ENCODE peak calls at places on chromosome 14, in four cellular contexts. C is cardiac muscle cell, M is tibial artery, A is choroid plexus epithelial cell. U is an unnamed sample.
A peak's percentile ranks its signal among the peaks of the same experiment; 100 is the strongest.

GRCh38 chr14:91609183-91609582 is 99.1 kb upstream of the PPP4R3A start:
- DNase-seq in C (no peak), M (no peak), A (no peak), U (no peak)

GRCh38 chr14:52025310-52025709 is 36.0 kb downstream of the RTRAF start:
- DNase-seq in C (no peak), M (no peak), A (peak; percentile 98), U (peak; percentile 91)

GRCh38 chr14:99133563-99134332 is 138.2 kb downstream of the BCL11B start:
- DNase-seq in C (no peak), M (peak; percentile 57), A (no peak), U (no peak)

GRCh38 chr14:20490563-20490962 is 14.8 kb upstream of the RNASE10 start:
- DNase-seq in C (no peak), M (no peak), A (no peak), U (no peak)

GRCh38 chr14:91153360-91153759 is 39.5 kb downstream of the DGLUCY start:
- DNase-seq in C (no peak), M (no peak), A (no peak), U (no peak)

GRCh38 chr14:80575763-80576162 is 364.5 kb upstream of the DIO2 start:
- DNase-seq in C (no peak), M (no peak), A (no peak), U (no peak)

GRCh38 chr14:51593397-51593796 is 58.3 kb upstream of the FRMD6 start:
- DNase-seq in C (no peak), M (no peak), A (peak; percentile 50), U (no peak)

GRCh38 chr14:106657460-106657859 is 1131.1 kb downstream of the TMEM121 start:
- DNase-seq in C (no peak), M (no peak), A (no peak), U (no peak)

GRCh38 chr14:68584786-68585185 is 208.1 kb downstream of the ZFP36L1 start:
- DNase-seq in C (no peak), M (no peak), A (no peak), U (peak; percentile 38)

GRCh38 chr14:24246765-24247212 is 4.4 kb upstream of the TINF2 start:
- DNase-seq in C (no peak), M (peak; percentile 15), A (peak; percentile 39), U (no peak)

GRCh38 chr14:78997811-78998210 is 827.6 kb downstream of the NRXN3 start:
- DNase-seq in C (peak; percentile 66), M (no peak), A (peak; percentile 85), U (peak; percentile 30)

DNA sequence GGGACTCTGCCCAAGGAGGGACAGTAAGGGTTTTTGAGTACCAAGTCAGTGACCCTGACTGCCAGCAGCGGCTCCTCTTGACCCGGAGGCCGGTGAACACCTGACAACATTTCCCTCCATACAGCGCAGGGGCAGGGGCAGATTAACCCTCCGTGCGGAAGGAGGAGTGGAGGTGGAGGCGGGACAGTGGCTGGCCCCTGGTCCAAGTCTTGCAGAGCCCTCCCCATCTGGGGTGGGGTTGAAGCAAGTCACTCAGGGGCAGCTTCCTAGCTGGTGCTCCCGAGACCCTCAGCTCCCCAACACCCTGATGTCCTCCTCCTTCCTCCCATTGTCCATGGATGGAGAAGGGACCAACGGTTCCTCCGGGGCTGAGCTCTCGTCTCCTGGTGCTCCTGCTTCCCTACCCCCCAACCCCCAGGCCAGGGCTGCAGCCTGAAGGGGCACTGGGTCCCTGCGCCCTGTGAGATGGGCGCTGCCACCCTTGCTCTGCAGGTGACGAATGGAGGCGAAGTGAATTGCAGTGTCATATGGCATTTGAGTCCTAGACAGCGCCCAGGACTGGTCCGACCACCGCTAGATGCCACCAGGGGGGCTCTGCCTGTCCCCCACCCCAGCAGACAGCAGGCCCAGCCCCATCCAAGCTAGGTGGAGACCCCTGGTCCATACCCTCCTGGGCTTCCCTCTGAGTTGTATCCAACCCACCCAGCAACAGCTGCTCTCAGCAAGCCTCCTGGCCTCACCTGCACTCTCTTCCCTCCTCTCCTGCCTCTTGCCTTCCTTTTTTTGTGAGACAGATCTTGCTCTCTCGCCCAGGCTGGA is 7.0 kb upstream of the AMN start:
- DNase-seq in C (no peak), M (no peak), A (no peak), U (no peak)
- H3K4me3 ChIP-seq in C (no peak overlapping the region), M (no peak overlapping the region), A (no peak overlapping the region), U (no peak overlapping the region)

GRCh38 chr14:61894452-61895077 is 132.3 kb downstream of the SNAPC1 start:
- DNase-seq in C (peak; percentile 88), M (no peak), A (peak; percentile 84), U (peak; percentile 82)
- TF ChIP-seq CTCF in C (peak; percentile 86), M (peak; percentile 25), A (peak; percentile 87), U (peak; percentile 75)

GRCh38 chr14:22848391-22849164 is 12.2 kb downstream of the MMP14 start:
- DNase-seq in C (no peak), M (peak; percentile 96), A (peak; percentile 95), U (peak; percentile 95)
- H3K4me3 ChIP-seq in C (no peak overlapping the region), M (peak overlapping the region; percentile 33), A (peak overlapping the region; percentile 1), U (no peak overlapping the region)

DNA sequence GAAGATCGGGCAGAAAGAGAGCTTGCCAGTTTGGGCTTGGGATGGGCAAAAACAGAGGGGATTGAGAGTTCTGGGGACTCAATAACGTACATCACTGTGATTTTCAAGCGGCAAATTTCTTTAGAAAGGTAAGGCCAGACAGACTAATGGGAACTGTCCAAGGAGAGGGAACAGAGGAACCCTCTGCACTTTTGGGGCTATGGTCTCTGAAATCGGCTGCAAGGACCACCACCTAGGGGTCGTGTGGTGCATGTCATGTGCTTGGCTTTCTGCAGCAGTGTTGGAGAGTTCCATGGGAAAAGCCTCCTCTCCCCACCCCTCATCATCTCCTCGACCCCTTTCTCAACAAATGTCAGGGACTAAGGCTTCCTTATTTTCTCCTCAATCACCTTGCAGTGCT is 79.6 kb downstream of the PPM1A start:
- DNase-seq in C (peak; percentile 23), M (no peak), A (no peak), U (no peak)
- TF ChIP-seq CTCF in C (no peak), M (no peak), A (no peak), U (no peak)